ENCODE peak calls at places on chromosomes 4 and X, in five cellular contexts. One of them, this sample, is unnamed.

GRCh38 chrX:19133784-19134183 is 11.5 kb upstream of the ADGRG2 start:
- DNase-seq in myocyte: no peak
- DNase-seq in fibroblast of the aortic adventitia: no peak
- DNase-seq in ACHN: no peak
- DNase-seq in cardiac fibroblast: no peak
- DNase-seq in this sample: no peak

GRCh38 chr4:108135549-108136209 is 33.1 kb downstream of the LEF1 start:
- DNase-seq in myocyte: no peak
- DNase-seq in ACHN: no peak
- DNase-seq in fibroblast of the aortic adventitia: no peak
- DNase-seq in cardiac fibroblast: no peak
- DNase-seq in this sample: no peak

GRCh38 chr4:180665481-180665880 is 1577.7 kb upstream of the TENM3 start:
- DNase-seq in myocyte: no peak
- DNase-seq in fibroblast of the aortic adventitia: no peak
- DNase-seq in ACHN: no peak
- DNase-seq in cardiac fibroblast: no peak
- DNase-seq in this sample: no peak

GRCh38 chrX:47235691-47236103 is 2.9 kb downstream of the USP11 start:
- DNase-seq in ACHN: no peak
- DNase-seq in cardiac fibroblast: no peak
- DNase-seq in myocyte: no peak
- DNase-seq in fibroblast of the aortic adventitia: no peak
- DNase-seq in this sample: peak; percentile 26

GRCh38 chr4:75025432-75025831 is 92.5 kb downstream of the PARM1 start:
- DNase-seq in cardiac fibroblast: no peak
- DNase-seq in ACHN: no peak
- DNase-seq in myocyte: no peak
- DNase-seq in fibroblast of the aortic adventitia: no peak
- DNase-seq in this sample: no peak

GRCh38 chr4:26529479-26529878 is 39.2 kb upstream of the CCKAR start:
- DNase-seq in myocyte: peak; percentile 96
- DNase-seq in cardiac fibroblast: no peak
- DNase-seq in fibroblast of the aortic adventitia: no peak
- DNase-seq in ACHN: no peak
- DNase-seq in this sample: peak; percentile 78

GRCh38 chr4:22508376-22508775 is 7.5 kb downstream of the ADGRA3 start:
- DNase-seq in ACHN: no peak
- DNase-seq in cardiac fibroblast: no peak
- DNase-seq in myocyte: no peak
- DNase-seq in fibroblast of the aortic adventitia: peak; percentile 22
- DNase-seq in this sample: no peak

GRCh38 chr4:165248102-165248501 is 40.7 kb downstream of the KLHL2 start:
- DNase-seq in myocyte: peak; percentile 12
- DNase-seq in fibroblast of the aortic adventitia: no peak
- DNase-seq in ACHN: no peak
- DNase-seq in cardiac fibroblast: no peak
- DNase-seq in this sample: no peak

GRCh38 chrX:133267621-133268020 is 49.5 kb upstream of the TFDP3 start:
- DNase-seq in cardiac fibroblast: no peak
- DNase-seq in fibroblast of the aortic adventitia: no peak
- DNase-seq in myocyte: no peak
- DNase-seq in ACHN: no peak
- DNase-seq in this sample: no peak

GRCh38 chr4:159355456-159355855 is 252.6 kb downstream of the RAPGEF2 start:
- DNase-seq in myocyte: no peak
- DNase-seq in ACHN: no peak
- DNase-seq in cardiac fibroblast: no peak
- DNase-seq in fibroblast of the aortic adventitia: no peak
- DNase-seq in this sample: no peak

GRCh38 chrX:123749643-123750042 is 16.8 kb upstream of the THOC2 start:
- DNase-seq in fibroblast of the aortic adventitia: peak; percentile 58
- DNase-seq in myocyte: no peak
- DNase-seq in cardiac fibroblast: peak; percentile 34
- DNase-seq in ACHN: no peak
- DNase-seq in this sample: no peak

GRCh38 chr4:27366424-27366823 is 505.8 kb downstream of the STIM2 start:
- DNase-seq in myocyte: no peak
- DNase-seq in cardiac fibroblast: peak; percentile 61
- DNase-seq in fibroblast of the aortic adventitia: peak; percentile 97
- DNase-seq in ACHN: no peak
- DNase-seq in this sample: peak; percentile 2

GRCh38 chr4:117898496-117898895 is 135.8 kb upstream of the NDST3 start:
- DNase-seq in myocyte: no peak
- DNase-seq in fibroblast of the aortic adventitia: no peak
- DNase-seq in ACHN: no peak
- DNase-seq in cardiac fibroblast: no peak
- DNase-seq in this sample: no peak

GRCh38 chr4:135917016-135917415 is 1615.3 kb downstream of the PCDH18 start:
- DNase-seq in ACHN: no peak
- DNase-seq in cardiac fibroblast: peak; percentile 7
- DNase-seq in fibroblast of the aortic adventitia: no peak
- DNase-seq in myocyte: no peak
- DNase-seq in this sample: no peak

GRCh38 chr4:68184923-68185322 is 55.3 kb upstream of the TMPRSS11F start:
- DNase-seq in myocyte: no peak
- DNase-seq in ACHN: no peak
- DNase-seq in fibroblast of the aortic adventitia: no peak
- DNase-seq in cardiac fibroblast: no peak
- DNase-seq in this sample: no peak

GRCh38 chr4:169098054-169098896 is 88.2 kb upstream of the CBR4 start:
- DNase-seq in fibroblast of the aortic adventitia: no peak
- DNase-seq in myocyte: no peak
- DNase-seq in cardiac fibroblast: peak; percentile 62
- DNase-seq in ACHN: no peak
- DNase-seq in this sample: no peak

GRCh38 chrX:65933085-65933589 is 106.7 kb downstream of the VSIG4 start:
- DNase-seq in ACHN: no peak
- DNase-seq in cardiac fibroblast: no peak
- DNase-seq in myocyte: no peak
- DNase-seq in fibroblast of the aortic adventitia: no peak
- DNase-seq in this sample: no peak

GRCh38 chrX:72016881-72017783 is 106.5 kb downstream of the NHSL2 start:
- DNase-seq in fibroblast of the aortic adventitia: no peak
- DNase-seq in ACHN: no peak
- DNase-seq in cardiac fibroblast: no peak
- DNase-seq in myocyte: no peak
- DNase-seq in this sample: no peak

GRCh38 chr4:108270466-108271450 is 102.0 kb upstream of the LEF1 start:
- DNase-seq in fibroblast of the aortic adventitia: peak; percentile 2
- DNase-seq in ACHN: no peak
- DNase-seq in myocyte: peak; percentile 63
- DNase-seq in cardiac fibroblast: peak; percentile 45
- DNase-seq in this sample: peak; percentile 86

GRCh38 chr4:112523008-112523440 is 7.0 kb upstream of the NEUROG2 start:
- DNase-seq in cardiac fibroblast: peak; percentile 26
- DNase-seq in fibroblast of the aortic adventitia: peak; percentile 34
- DNase-seq in myocyte: peak; percentile 58
- DNase-seq in ACHN: no peak
- DNase-seq in this sample: peak; percentile 63

GRCh38 chr4:33924239-33924638 is 2320.1 kb downstream of the ARAP2 start:
- DNase-seq in cardiac fibroblast: peak; percentile 58
- DNase-seq in myocyte: peak; percentile 53
- DNase-seq in fibroblast of the aortic adventitia: peak; percentile 61
- DNase-seq in ACHN: peak; percentile 0
- DNase-seq in this sample: peak; percentile 81